ENCODE peak calls at places on chromosomes 13 and 19, in ten cellular contexts. One of them, this sample, is unnamed.

GRCh38 chr13:112142401-112142930 is 75.5 kb downstream of the SOX1 start:
- DNase-seq in AG09309: no peak
- DNase-seq in HEK293T: no peak
- DNase-seq in germinal center: no peak
- DNase-seq in mesothelial cell of epicardium: no peak
- DNase-seq in CD8-positive, alpha-beta memory T cell: no peak
- DNase-seq in left colon: no peak
- DNase-seq in OCI-M1: no peak
- DNase-seq in brain microvascular endothelial cell: no peak
- DNase-seq in CD8-positive, alpha-beta T cell: no peak
- DNase-seq in this sample: no peak

GRCh38 chr19:1944088-1944915 is 3.3 kb downstream of the CSNK1G2 start:
- DNase-seq in CD8-positive, alpha-beta T cell: no peak
- DNase-seq in left colon: peak; percentile 40
- DNase-seq in CD8-positive, alpha-beta memory T cell: no peak
- DNase-seq in OCI-M1: no peak
- DNase-seq in brain microvascular endothelial cell: no peak
- DNase-seq in AG09309: no peak
- DNase-seq in HEK293T: no peak
- DNase-seq in germinal center: no peak
- DNase-seq in mesothelial cell of epicardium: no peak
- DNase-seq in this sample: no peak

GRCh38 chr19:2253106-2254051 is 2.8 kb downstream of the JSRP1 start:
- DNase-seq in CD8-positive, alpha-beta memory T cell: peak; percentile 71
- DNase-seq in HEK293T: no peak
- DNase-seq in left colon: no peak
- DNase-seq in CD8-positive, alpha-beta T cell: peak; percentile 46
- DNase-seq in AG09309: no peak
- DNase-seq in OCI-M1: no peak
- DNase-seq in mesothelial cell of epicardium: no peak
- DNase-seq in germinal center: no peak
- DNase-seq in brain microvascular endothelial cell: no peak
- DNase-seq in this sample: peak; percentile 56

GRCh38 chr19:6376512-6377193 is 920 bp upstream of the PSPN start:
- DNase-seq in CD8-positive, alpha-beta T cell: no peak
- DNase-seq in germinal center: no peak
- DNase-seq in AG09309: no peak
- DNase-seq in mesothelial cell of epicardium: no peak
- DNase-seq in brain microvascular endothelial cell: no peak
- DNase-seq in OCI-M1: no peak
- DNase-seq in HEK293T: no peak
- DNase-seq in CD8-positive, alpha-beta memory T cell: no peak
- DNase-seq in left colon: no peak
- DNase-seq in this sample: no peak

GRCh38 chr19:789473-790052 is 7.7 kb upstream of the PTBP1 start:
- DNase-seq in HEK293T: no peak
- DNase-seq in OCI-M1: no peak
- DNase-seq in germinal center: no peak
- DNase-seq in CD8-positive, alpha-beta memory T cell: no peak
- DNase-seq in brain microvascular endothelial cell: no peak
- DNase-seq in AG09309: no peak
- DNase-seq in mesothelial cell of epicardium: no peak
- DNase-seq in CD8-positive, alpha-beta T cell: no peak
- DNase-seq in left colon: no peak
- DNase-seq in this sample: no peak

GRCh38 chr19:35739275-35740107 is 2.8 kb downstream of the IGFLR1 start:
- DNase-seq in OCI-M1: no peak
- DNase-seq in brain microvascular endothelial cell: no peak
- DNase-seq in AG09309: no peak
- DNase-seq in germinal center: no peak
- DNase-seq in CD8-positive, alpha-beta memory T cell: no peak
- DNase-seq in HEK293T: no peak
- DNase-seq in left colon: no peak
- DNase-seq in mesothelial cell of epicardium: no peak
- DNase-seq in CD8-positive, alpha-beta T cell: no peak
- DNase-seq in this sample: no peak

GRCh38 chr19:18795540-18795939 is 4.4 kb upstream of the COMP start:
- DNase-seq in mesothelial cell of epicardium: no peak
- DNase-seq in brain microvascular endothelial cell: no peak
- DNase-seq in germinal center: no peak
- DNase-seq in left colon: no peak
- DNase-seq in CD8-positive, alpha-beta memory T cell: no peak
- DNase-seq in AG09309: no peak
- DNase-seq in CD8-positive, alpha-beta T cell: no peak
- DNase-seq in HEK293T: no peak
- DNase-seq in OCI-M1: no peak
- DNase-seq in this sample: no peak

GRCh38 chr19:2663920-2664571 is 38.4 kb downstream of the GNG7 start:
- DNase-seq in CD8-positive, alpha-beta memory T cell: no peak
- DNase-seq in brain microvascular endothelial cell: no peak
- DNase-seq in HEK293T: no peak
- DNase-seq in CD8-positive, alpha-beta T cell: no peak
- DNase-seq in OCI-M1: no peak
- DNase-seq in left colon: peak; percentile 41
- DNase-seq in AG09309: no peak
- DNase-seq in germinal center: peak; percentile 79
- DNase-seq in mesothelial cell of epicardium: no peak
- DNase-seq in this sample: no peak

GRCh38 chr13:113491418-113491883 is 940 bp upstream of the DCUN1D2 start:
- DNase-seq in OCI-M1: peak; percentile 56
- DNase-seq in AG09309: no peak
- DNase-seq in germinal center: peak; percentile 27
- DNase-seq in HEK293T: peak; percentile 9
- DNase-seq in CD8-positive, alpha-beta T cell: no peak
- DNase-seq in brain microvascular endothelial cell: no peak
- DNase-seq in CD8-positive, alpha-beta memory T cell: no peak
- DNase-seq in left colon: peak; percentile 37
- DNase-seq in mesothelial cell of epicardium: no peak
- DNase-seq in this sample: no peak

GRCh38 chr13:53198699-53199098 is 170.1 kb downstream of the OLFM4 start:
- DNase-seq in germinal center: no peak
- DNase-seq in HEK293T: no peak
- DNase-seq in AG09309: no peak
- DNase-seq in OCI-M1: no peak
- DNase-seq in left colon: no peak
- DNase-seq in CD8-positive, alpha-beta T cell: no peak
- DNase-seq in CD8-positive, alpha-beta memory T cell: no peak
- DNase-seq in brain microvascular endothelial cell: no peak
- DNase-seq in mesothelial cell of epicardium: no peak
- DNase-seq in this sample: no peak